ENCODE peak calls at places on chromosomes 2 and 18, in eight cellular contexts. W is Peyer's patch; T is cardiac muscle cell; F is CD8-positive, alpha-beta memory T cell; X is upper lobe of right lung; Q is AG04450; C is stomach; Z is colonic mucosa. M is an unnamed sample.

GRCh38 chr2:223642496-223642895 is 40.3 kb upstream of the SCG2 start:
- DNase-seq in W (no peak), T (no peak), F (no peak), X (no peak), Q (no peak), C (no peak), Z (no peak), M (no peak)

GRCh38 chr18:11246466-11246865 is 97.1 kb upstream of the PIEZO2 start:
- DNase-seq in W (no peak), T (no peak), F (no peak), X (no peak), Q (no peak), C (no peak), Z (no peak), M (no peak)

GRCh38 chr2:5991305-5991968 is 299.3 kb downstream of the SOX11 start:
- DNase-seq in W (no peak), T (peak; percentile 19), F (no peak), X (no peak), Q (no peak), C (no peak), Z (no peak), M (no peak)

GRCh38 chr2:240346753-240347372 is 88.6 kb upstream of the GPC1 start:
- DNase-seq in W (no peak), T (no peak), F (no peak), X (peak; percentile 57), Q (no peak), C (no peak), Z (no peak), M (no peak)

GRCh38 chr18:3603460-3604259 is 153.7 kb downstream of the TGIF1 start:
- DNase-seq in W (no peak), T (no peak), F (no peak), X (no peak), Q (peak; percentile 91), C (peak; percentile 55), Z (no peak), M (no peak)

GRCh38 chr2:67008114-67008513 is 389.0 kb upstream of the ETAA1 start:
- DNase-seq in W (no peak), T (no peak), F (no peak), X (no peak), Q (no peak), C (no peak), Z (no peak), M (no peak)

GRCh38 chr18:41347057-41347456 is 608.0 kb upstream of the PIK3C3 start:
- DNase-seq in W (no peak), T (no peak), F (no peak), X (no peak), Q (peak; percentile 81), C (no peak), Z (no peak), M (no peak)

GRCh38 chr2:71995067-71995665 is 152.5 kb downstream of the CYP26B1 start:
- DNase-seq in W (no peak), T (no peak), F (no peak), X (no peak), Q (no peak), C (no peak), Z (no peak), M (no peak)

GRCh38 chr2:83251473-83251872 is 1207.6 kb downstream of the SUCLG1 start:
- DNase-seq in W (no peak), T (no peak), F (no peak), X (no peak), Q (no peak), C (no peak), Z (no peak), M (no peak)

GRCh38 chr2:48607307-48608014 is 10.2 kb upstream of the GTF2A1L start:
- DNase-seq in W (no peak), T (no peak), F (no peak), X (no peak), Q (no peak), C (no peak), Z (no peak), M (no peak)

GRCh38 chr18:26471027-26471426 is 77.3 kb downstream of the KCTD1 start:
- DNase-seq in W (no peak), T (peak; percentile 19), F (no peak), X (no peak), Q (no peak), C (no peak), Z (no peak), M (no peak)

GRCh38 chr2:189654641-189655040 is 6.6 kb upstream of the ASNSD1 start:
- DNase-seq in W (no peak), T (no peak), F (no peak), X (no peak), Q (no peak), C (no peak), Z (no peak), M (no peak)

GRCh38 chr2:112481528-112482228 is at the start of gene TTL:
- DNase-seq in W (peak; percentile 90), T (peak; percentile 89), F (peak; percentile 67), X (peak; percentile 91), Q (no peak), C (peak; percentile 78), Z (peak; percentile 84), M (peak; percentile 81)

GRCh38 chr2:189576361-189576760 is 4.2 kb downstream of the SLC40A1 start:
- DNase-seq in W (no peak), T (no peak), F (no peak), X (no peak), Q (no peak), C (no peak), Z (no peak), M (no peak)

GRCh38 chr2:183037281-183037659 is 987 bp downstream of the NCKAP1 start:
- DNase-seq in W (no peak), T (no peak), F (no peak), X (no peak), Q (no peak), C (no peak), Z (no peak), M (no peak)

GRCh38 chr2:136214284-136214683 is 96.3 kb upstream of the CXCR4 start:
- DNase-seq in W (no peak), T (no peak), F (no peak), X (no peak), Q (no peak), C (no peak), Z (no peak), M (no peak)

GRCh38 chr18:36043153-36043552 is 24.2 kb downstream of the RPRD1A start:
- DNase-seq in W (no peak), T (no peak), F (no peak), X (no peak), Q (no peak), C (no peak), Z (no peak), M (no peak)

GRCh38 chr18:38487521-38487920 is 921.9 kb upstream of the CELF4 start:
- DNase-seq in W (no peak), T (no peak), F (no peak), X (no peak), Q (no peak), C (no peak), Z (no peak), M (no peak)

GRCh38 chr2:239227111-239227581 is 173.7 kb downstream of the HDAC4 start:
- DNase-seq in W (no peak), T (no peak), F (no peak), X (no peak), Q (no peak), C (peak; percentile 20), Z (no peak), M (no peak)

GRCh38 chr2:239224249-239224605 is 176.6 kb downstream of the HDAC4 start:
- DNase-seq in W (no peak), T (no peak), F (no peak), X (no peak), Q (no peak), C (no peak), Z (no peak), M (no peak)

GRCh38 chr2:239226677-239227076 is 174.1 kb downstream of the HDAC4 start:
- DNase-seq in W (no peak), T (no peak), F (no peak), X (no peak), Q (no peak), C (peak; percentile 23), Z (no peak), M (no peak)

GRCh38 chr2:239225921-239226561 is 174.8 kb downstream of the HDAC4 start:
- DNase-seq in W (no peak), T (no peak), F (no peak), X (no peak), Q (peak; percentile 60), C (peak; percentile 21), Z (no peak), M (no peak)

GRCh38 chr2:239225456-239225855 is 175.4 kb downstream of the HDAC4 start:
- DNase-seq in W (no peak), T (no peak), F (no peak), X (no peak), Q (no peak), C (peak; percentile 25), Z (no peak), M (no peak)
- H3K27ac ChIP-seq in W (peak overlapping the region; percentile 61), T (no peak overlapping the region), F (no peak overlapping the region), X (peak overlapping the region; percentile 58), Q (peak overlapping the region; percentile 73), C (peak overlapping the region; percentile 91), Z (peak overlapping the region; percentile 10), M (peak overlapping the region; percentile 78)

GRCh38 chr2:20745924-20746555 is 76.9 kb downstream of the LDAH start:
- DNase-seq in W (no peak), T (no peak), F (no peak), X (no peak), Q (no peak), C (no peak), Z (no peak), M (no peak)

GRCh38 chr2:20752293-20752692 is 70.6 kb downstream of the LDAH start:
- DNase-seq in W (no peak), T (no peak), F (no peak), X (no peak), Q (no peak), C (no peak), Z (no peak), M (no peak)

GRCh38 chr2:20744366-20745335 is 77.7 kb downstream of the GDF7 start:
- DNase-seq in W (no peak), T (no peak), F (no peak), X (no peak), Q (no peak), C (no peak), Z (no peak), M (no peak)

DNA sequence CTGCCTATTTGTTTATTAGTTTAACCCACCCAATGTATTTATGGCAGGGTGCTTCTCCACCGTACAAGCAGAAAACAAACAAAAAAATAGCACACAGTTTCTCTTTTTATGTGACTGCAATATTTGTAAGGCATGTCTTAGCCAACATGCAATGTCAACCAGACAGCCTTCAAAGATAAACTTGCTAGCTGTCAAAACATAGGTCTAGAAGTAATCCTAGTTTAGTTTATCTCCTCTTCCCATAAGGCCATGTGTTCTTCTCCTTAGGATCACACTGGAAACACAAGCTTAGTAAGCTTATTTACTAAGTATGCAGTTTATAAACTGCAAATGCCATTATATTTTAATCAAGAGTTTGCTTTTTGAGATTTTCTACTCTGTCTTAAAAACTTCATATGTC is 75.6 kb downstream of the LDAH start:
- DNase-seq in W (no peak), T (no peak), F (no peak), X (no peak), Q (no peak), C (no peak), Z (no peak), M (no peak)
- H3K27ac ChIP-seq in W (no peak overlapping the region), T (no peak overlapping the region), F (no peak overlapping the region), X (no peak overlapping the region), Q (no peak overlapping the region), C (no peak overlapping the region), Z (no peak overlapping the region), M (no peak overlapping the region)

GRCh38 chr2:207617011-207617671 is 8.1 kb downstream of the METTL21A start:
- DNase-seq in W (no peak), T (no peak), F (no peak), X (no peak), Q (peak; percentile 96), C (no peak), Z (no peak), M (no peak)
- H3K27ac ChIP-seq in W (no peak overlapping the region), T (no peak overlapping the region), F (no peak overlapping the region), X (peak overlapping the region; percentile 27), Q (peak overlapping the region; percentile 99), C (peak overlapping the region; percentile 12), Z (no peak overlapping the region), M (peak overlapping the region; percentile 63)

GRCh38 chr18:23401400-23402347 is 51.4 kb upstream of the RIOK3 start:
- DNase-seq in W (peak; percentile 72), T (peak; percentile 27), F (no peak), X (peak; percentile 65), Q (peak; percentile 38), C (peak; percentile 56), Z (peak; percentile 51), M (peak; percentile 47)
- H3K27ac ChIP-seq in W (no peak overlapping the region), T (peak overlapping the region; percentile 31), F (no peak overlapping the region), X (no peak overlapping the region), Q (peak overlapping the region; percentile 68), C (no peak overlapping the region), Z (no peak overlapping the region), M (no peak overlapping the region)